ENCODE peak calls at places on chromosomes 2 and 18, in seven cellular contexts. M is IMR-90; F is fibroblast of lung; Q is CD8-positive, alpha-beta memory T cell; U is uterus; J is thoracic aorta; Y is SJSA1. G is an unnamed sample.

GRCh38 chr2:62941413-62941812 is 109.2 kb upstream of the OTX1 start:
- DNase-seq in U (no peak), F (no peak), Q (no peak), M (no peak), Y (no peak), J (no peak), G (no peak)

GRCh38 chr2:233413529-233414272 is 59.4 kb downstream of the DGKD start:
- DNase-seq in J (peak), F (peak), M (peak), U (no peak), Q (peak), Y (peak), G (peak)

GRCh38 chr2:44951124-44951523 is 9.6 kb downstream of the SIX3 start:
- DNase-seq in F (no peak), U (no peak), Q (no peak), M (no peak), J (no peak), Y (no peak), G (no peak)

GRCh38 chr2:219706823-219707281 is 79.4 kb downstream of the SLC4A3 start:
- DNase-seq in U (no peak), J (no peak), F (no peak), Y (no peak), M (peak), Q (no peak), G (peak)

GRCh38 chr2:111160758-111161157 is 40.0 kb downstream of the BCL2L11 start:
- DNase-seq in F (peak), M (peak), U (no peak), J (no peak), Q (no peak), Y (peak), G (peak)

GRCh38 chr2:64649626-64650025 is 4.1 kb downstream of the SERTAD2 start:
- DNase-seq in F (no peak), M (no peak), U (no peak), Y (no peak), J (no peak), Q (no peak), G (no peak)

GRCh38 chr18:10015941-10016819 is 102.4 kb downstream of the VAPA start:
- DNase-seq in M (peak), U (peak), Y (peak), Q (no peak), J (no peak), F (peak), G (peak)

GRCh38 chr18:73462092-73462491 is 594.3 kb upstream of the NETO1 start:
- DNase-seq in F (peak), Y (no peak), U (peak), Q (no peak), J (no peak), M (peak), G (peak)

GRCh38 chr2:239826376-239826775 is 198.8 kb downstream of the NDUFA10 start:
- DNase-seq in Y (no peak), J (no peak), U (peak), F (no peak), M (no peak), Q (no peak), G (no peak)

GRCh38 chr2:65388626-65389390 is 43.6 kb downstream of the SPRED2 start:
- DNase-seq in Y (no peak), J (no peak), F (no peak), M (no peak), U (no peak), Q (no peak), G (no peak)

GRCh38 chr2:188345439-188345838 is 53.8 kb downstream of the GULP1 start:
- DNase-seq in J (no peak), U (no peak), F (no peak), M (peak), Y (peak), Q (no peak), G (peak)

GRCh38 chr2:231372326-231372725 is 23.2 kb upstream of the B3GNT7 start:
- DNase-seq in Y (no peak), Q (no peak), M (no peak), U (no peak), F (no peak), J (no peak), G (no peak)

GRCh38 chr18:8142932-8143331 is 466.3 kb upstream of the RAB12 start:
- DNase-seq in Q (no peak), Y (no peak), U (no peak), J (no peak), M (no peak), F (no peak), G (no peak)

GRCh38 chr2:121689356-121689755 is 40.1 kb upstream of the CLASP1 start:
- DNase-seq in Y (peak), U (no peak), M (peak), Q (no peak), J (no peak), F (peak), G (peak)

GRCh38 chr2:17901246-17901645 is 22.8 kb downstream of the KCNS3 start:
- DNase-seq in Y (no peak), Q (no peak), F (no peak), J (no peak), U (no peak), M (no peak), G (no peak)

GRCh38 chr2:74347747-74348146 is 4.5 kb upstream of the SLC4A5 start:
- DNase-seq in Q (no peak), J (no peak), U (no peak), Y (no peak), F (no peak), M (no peak), G (no peak)

GRCh38 chr2:136118819-136119716 is 1.1 kb upstream of the CXCR4 start:
- DNase-seq in M (no peak), Y (no peak), F (no peak), U (peak), J (no peak), Q (peak), G (no peak)

GRCh38 chr18:159037-159652 is 788 bp downstream of the USP14 start:
- DNase-seq in U (no peak), M (peak), Y (no peak), Q (no peak), J (no peak), F (peak), G (no peak)

GRCh38 chr2:99576775-99577174 is 87.0 kb upstream of the REV1 start:
- DNase-seq in F (no peak), Y (no peak), Q (no peak), U (no peak), M (no peak), J (no peak), G (no peak)

GRCh38 chr2:233210843-233211600 is 40.5 kb upstream of the ATG16L1 start:
- DNase-seq in J (no peak), Y (peak), F (peak), Q (no peak), M (peak), U (peak), G (peak)

GRCh38 chr18:48931680-48932461 is 18.9 kb downstream of the SMAD7 start:
- DNase-seq in M (no peak), J (no peak), U (no peak), F (no peak), Q (no peak), Y (peak), G (no peak)

GRCh38 chr2:196925768-196926561 is 542 bp downstream of the PGAP1 start:
- DNase-seq in J (no peak), Q (peak), F (peak), Y (peak), U (peak), M (peak), G (peak)

GRCh38 chr2:241035818-241036396 is 37.5 kb downstream of the SNED1 start:
- DNase-seq in M (no peak), Q (no peak), Y (no peak), F (no peak), U (no peak), J (no peak), G (no peak)
- H3K4me3 ChIP-seq in M (no peak), Q (peak), Y (peak), F (no peak), U (peak), J (peak), G (no peak)

GRCh38 chr2:58067001-58067400 is 20.4 kb downstream of the VRK2 start:
- DNase-seq in U (no peak), M (no peak), F (no peak), J (no peak), Y (no peak), Q (no peak), G (no peak)

GRCh38 chr2:58065248-58065647 is 18.6 kb downstream of the VRK2 start:
- DNase-seq in U (no peak), J (no peak), M (no peak), Q (no peak), Y (no peak), F (no peak), G (no peak)

GRCh38 chr2:58064136-58064535 is 17.5 kb downstream of the VRK2 start:
- DNase-seq in Q (no peak), M (no peak), Y (no peak), J (no peak), F (no peak), U (no peak), G (no peak)

GRCh38 chr2:58057890-58058590 is 11.4 kb downstream of the VRK2 start:
- DNase-seq in U (no peak), M (no peak), Y (no peak), J (no peak), Q (no peak), F (no peak), G (no peak)

GRCh38 chr2:58063641-58064040 is 17.0 kb downstream of the VRK2 start:
- DNase-seq in J (no peak), M (peak), F (peak), U (no peak), Y (no peak), Q (no peak), G (peak)
- H3K4me3 ChIP-seq in J (no peak), M (no peak), F (no peak), U (no peak), Y (no peak), Q (no peak), G (no peak)

DNA sequence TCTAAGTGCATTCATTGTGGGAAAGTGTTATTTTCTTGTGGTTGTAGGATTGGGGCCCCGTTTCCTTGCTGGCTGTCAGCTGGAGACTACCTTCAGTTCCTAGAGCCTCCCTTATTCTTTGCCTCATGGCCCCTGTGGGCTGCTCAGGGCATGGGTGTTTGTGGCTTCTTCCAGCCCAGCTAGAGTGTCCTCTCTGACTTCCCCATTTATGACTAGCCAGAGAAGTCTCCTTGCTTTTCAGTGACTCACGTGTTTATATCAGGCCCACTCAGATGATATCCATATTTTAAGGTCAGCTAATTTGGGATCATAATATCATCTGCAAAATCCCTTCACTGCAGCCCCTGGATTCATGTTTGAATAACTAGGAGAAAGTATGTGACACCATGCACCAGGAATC is 62.8 kb downstream of the DTNA start:
- DNase-seq in Y (no peak), Q (no peak), M (peak), U (no peak), F (peak), J (no peak), G (peak)
- H3K4me3 ChIP-seq in Y (no peak), Q (no peak), M (no peak), U (no peak), F (no peak), J (no peak), G (no peak)

DNA sequence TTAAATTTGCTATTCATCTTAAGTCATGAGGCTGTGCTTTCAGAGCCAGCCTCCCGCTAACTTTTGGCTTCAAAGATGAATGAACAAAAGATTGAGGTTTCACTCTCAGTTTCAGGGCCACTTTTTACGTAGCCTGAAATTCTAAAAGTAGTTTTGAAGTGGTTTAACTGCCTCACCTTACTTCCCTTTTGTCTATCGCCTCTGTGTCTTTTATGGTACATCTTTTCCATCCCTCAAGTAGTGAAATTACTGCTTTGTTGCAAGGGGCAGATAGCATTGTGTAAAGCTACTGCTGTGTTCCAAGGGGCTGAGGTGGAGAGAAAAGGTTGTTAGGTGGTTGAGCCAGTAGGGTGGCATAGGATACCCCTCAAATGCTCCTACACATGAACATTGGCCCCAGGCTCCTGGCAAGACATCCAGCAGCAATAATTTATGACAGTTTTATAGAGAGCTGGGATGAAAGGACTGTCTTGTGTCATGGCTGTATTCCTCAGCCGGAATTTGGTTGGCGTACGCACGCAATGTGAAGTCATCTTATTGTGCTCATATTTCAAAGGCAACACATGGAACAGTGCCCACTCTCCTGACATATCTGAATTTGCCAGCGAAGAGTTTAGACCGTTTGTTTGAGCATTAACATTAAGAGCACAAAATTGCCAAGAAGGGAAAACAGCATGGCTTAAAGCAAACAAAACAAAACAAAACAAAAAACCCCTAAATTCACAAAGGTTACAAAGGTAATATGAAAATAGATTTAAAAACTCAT is 32.2 kb downstream of the QPCT start:
- DNase-seq in J (no peak), F (peak), M (peak), Q (no peak), Y (peak), U (peak), G (peak)
- H3K4me3 ChIP-seq in J (no peak), F (peak), M (peak), Q (no peak), Y (peak), U (no peak), G (no peak)

GRCh38 chr18:76351961-76352581 is 143.0 kb downstream of the ZNF516 start:
- DNase-seq in J (no peak), U (peak), F (peak), Y (peak), M (peak), Q (no peak), G (peak)
- H3K4me3 ChIP-seq in J (no peak), U (peak), F (peak), Y (peak), M (no peak), Q (no peak), G (no peak)

G was measured in astrocyte of the spinal cord.